ENCODE peak calls at places on chromosomes 4 and X, in four cellular contexts. One of them, this sample, is unnamed.

GRCh38 chr4:64721106-64721505 is 311.9 kb upstream of the TECRL start:
- DNase-seq in aorta: no peak
- DNase-seq in fibroblast of lung: no peak
- DNase-seq in lung: no peak
- DNase-seq in this sample: no peak

GRCh38 chr4:128958194-128958593 is 135.1 kb downstream of the SCLT1 start:
- DNase-seq in aorta: no peak
- DNase-seq in lung: no peak
- DNase-seq in fibroblast of lung: peak; percentile 22
- DNase-seq in this sample: no peak

GRCh38 chr4:154741131-154741530 is 2.7 kb upstream of the LRAT start:
- DNase-seq in aorta: no peak
- DNase-seq in fibroblast of lung: no peak
- DNase-seq in lung: no peak
- DNase-seq in this sample: no peak

GRCh38 chrX:66014084-66014483 is 25.8 kb downstream of the VSIG4 start:
- DNase-seq in fibroblast of lung: no peak
- DNase-seq in aorta: no peak
- DNase-seq in lung: no peak
- DNase-seq in this sample: no peak

GRCh38 chr4:113732923-113733527 is 28.5 kb downstream of the CAMK2D start:
- DNase-seq in fibroblast of lung: no peak
- DNase-seq in lung: no peak
- DNase-seq in aorta: no peak
- DNase-seq in this sample: no peak

GRCh38 chrX:150364347-150365050 is 1.4 kb downstream of the MAMLD1 start:
- DNase-seq in fibroblast of lung: peak; percentile 9
- DNase-seq in lung: peak; percentile 29
- DNase-seq in aorta: peak; percentile 52
- DNase-seq in this sample: no peak

GRCh38 chr4:176902710-176903323 is 110.1 kb upstream of the VEGFC start:
- DNase-seq in aorta: no peak
- DNase-seq in fibroblast of lung: peak; percentile 85
- DNase-seq in lung: no peak
- DNase-seq in this sample: no peak

GRCh38 chr4:85420831-85421230 is 54.1 kb upstream of the ARHGAP24 start:
- DNase-seq in lung: no peak
- DNase-seq in aorta: no peak
- DNase-seq in fibroblast of lung: no peak
- DNase-seq in this sample: no peak

GRCh38 chrX:69153060-69153730 is 12.1 kb downstream of the PJA1 start:
- DNase-seq in lung: no peak
- DNase-seq in fibroblast of lung: peak; percentile 70
- DNase-seq in aorta: peak; percentile 56
- DNase-seq in this sample: no peak

GRCh38 chrX:154477891-154478477 is 1.1 kb downstream of the LAGE3 start:
- DNase-seq in aorta: peak; percentile 51
- DNase-seq in fibroblast of lung: no peak
- DNase-seq in lung: no peak
- DNase-seq in this sample: no peak
- H3K4me1 ChIP-seq in aorta: no peaks in the 10 kb centered on the region
- H3K4me1 ChIP-seq in fibroblast of lung: no peaks in the 10 kb centered on the region
- H3K4me1 ChIP-seq in lung: no peaks in the 10 kb centered on the region
- H3K4me1 ChIP-seq in this sample: peaks cover 13% of the 10 kb centered on the region

GRCh38 chrX:40148189-40148438 is 50.4 kb upstream of the BCOR start:
- DNase-seq in aorta: no peak
- DNase-seq in fibroblast of lung: no peak
- DNase-seq in lung: no peak
- DNase-seq in this sample: no peak

GRCh38 chrX:40148439-40149285 is 50.9 kb upstream of the BCOR start:
- DNase-seq in aorta: no peak
- DNase-seq in lung: no peak
- DNase-seq in fibroblast of lung: no peak
- DNase-seq in this sample: no peak

GRCh38 chrX:40145670-40146470 is 48.1 kb upstream of the BCOR start:
- DNase-seq in lung: no peak
- DNase-seq in aorta: no peak
- DNase-seq in fibroblast of lung: no peak
- DNase-seq in this sample: no peak

GRCh38 chrX:40146471-40147398 is 49.0 kb upstream of the BCOR start:
- DNase-seq in lung: no peak
- DNase-seq in fibroblast of lung: no peak
- DNase-seq in aorta: peak; percentile 65
- DNase-seq in this sample: peak; percentile 36

DNA sequence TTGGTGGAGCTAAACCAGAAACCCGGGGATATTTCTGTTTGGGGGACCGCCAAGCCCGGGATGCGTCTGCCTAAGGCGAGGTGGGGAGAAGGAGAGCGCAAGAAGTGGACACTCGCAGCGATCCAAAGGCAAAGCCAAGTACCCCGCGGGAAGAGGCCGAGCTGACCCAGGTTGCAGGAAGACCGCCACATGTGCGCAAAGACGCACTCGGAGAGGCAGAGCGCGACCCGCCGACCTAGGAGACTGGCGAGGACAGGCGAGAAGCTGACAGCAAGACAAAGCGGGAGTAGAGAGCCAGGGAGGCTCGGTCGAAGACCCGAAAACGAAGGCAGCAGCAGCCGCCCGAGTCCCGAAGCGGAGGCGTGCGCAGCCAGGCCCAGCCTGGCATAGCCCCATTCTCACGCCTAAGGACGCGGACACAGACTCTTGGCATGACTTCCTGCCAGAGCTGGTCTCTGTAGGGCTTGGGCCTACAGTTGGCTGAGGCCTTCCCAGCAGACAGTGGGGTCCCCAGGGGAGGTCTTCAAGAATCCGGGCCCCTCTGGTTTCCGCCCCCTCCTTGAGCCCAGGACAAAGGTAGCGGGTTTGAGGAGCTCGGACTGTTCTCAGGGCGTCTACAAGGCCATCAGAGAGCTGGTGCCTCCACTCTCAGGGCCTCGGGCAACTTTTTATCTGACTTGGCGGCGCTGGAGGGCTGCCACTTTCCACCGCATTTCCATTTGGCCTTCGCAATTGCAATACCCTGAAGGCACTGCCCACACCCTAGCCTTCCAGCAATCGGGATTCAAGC is 49.8 kb upstream of the BCOR start:
- DNase-seq in fibroblast of lung: no peak
- DNase-seq in aorta: no peak
- DNase-seq in lung: no peak
- DNase-seq in this sample: no peak
- H3K4me1 ChIP-seq in fibroblast of lung: no peaks in the 10 kb centered on the region
- H3K4me1 ChIP-seq in aorta: no peaks in the 10 kb centered on the region
- H3K4me1 ChIP-seq in lung: peaks cover 9% of the 10 kb centered on the region
- H3K4me1 ChIP-seq in this sample: no peaks in the 10 kb centered on the region

GRCh38 chr4:6271701-6272465 is 2.2 kb downstream of the WFS1 start:
- DNase-seq in lung: peak; percentile 82
- DNase-seq in fibroblast of lung: no peak
- DNase-seq in aorta: no peak
- DNase-seq in this sample: no peak
- H3K4me1 ChIP-seq in lung: peaks cover 44% of the 10 kb centered on the region
- H3K4me1 ChIP-seq in fibroblast of lung: peaks cover 34% of the 10 kb centered on the region
- H3K4me1 ChIP-seq in aorta: no peaks in the 10 kb centered on the region
- H3K4me1 ChIP-seq in this sample: peaks cover 5% of the 10 kb centered on the region

GRCh38 chrX:112888916-112889315 is 48.3 kb upstream of the AMOT start:
- DNase-seq in lung: no peak
- DNase-seq in fibroblast of lung: no peak
- DNase-seq in aorta: no peak
- DNase-seq in this sample: no peak

DNA sequence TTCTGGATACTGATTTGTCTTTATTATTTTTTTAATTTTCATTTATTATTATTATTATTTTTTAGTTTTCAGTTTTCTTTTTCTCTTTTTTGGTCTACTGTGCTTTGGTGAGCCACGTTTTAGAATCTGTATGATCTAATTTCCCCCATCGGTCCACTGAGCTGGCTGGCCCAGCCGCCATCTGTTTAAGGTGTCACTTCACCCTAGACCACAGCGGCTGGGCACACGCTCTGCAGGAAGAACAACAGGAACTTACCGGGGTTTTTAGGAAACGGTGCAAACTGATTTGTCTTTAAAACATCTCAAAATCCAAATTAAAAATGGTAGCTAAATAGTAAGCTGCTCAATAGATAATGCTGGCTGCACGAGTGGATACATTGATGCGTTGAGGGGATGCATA is 48.8 kb upstream of the AMOT start:
- DNase-seq in fibroblast of lung: no peak
- DNase-seq in lung: no peak
- DNase-seq in aorta: no peak
- DNase-seq in this sample: no peak
- H3K4me1 ChIP-seq in fibroblast of lung: no peaks in the 10 kb centered on the region
- H3K4me1 ChIP-seq in lung: no peaks in the 10 kb centered on the region
- H3K4me1 ChIP-seq in aorta: no peaks in the 10 kb centered on the region
- H3K4me1 ChIP-seq in this sample: no peaks in the 10 kb centered on the region

GRCh38 chrX:53263597-53264094 is 17.7 kb downstream of the IQSEC2 start:
- DNase-seq in lung: no peak
- DNase-seq in aorta: no peak
- DNase-seq in fibroblast of lung: peak; percentile 13
- DNase-seq in this sample: no peak

GRCh38 chrX:53266914-53267313 is 14.5 kb downstream of the IQSEC2 start:
- DNase-seq in aorta: no peak
- DNase-seq in fibroblast of lung: no peak
- DNase-seq in lung: no peak
- DNase-seq in this sample: no peak

GRCh38 chrX:53268173-53268572 is 13.2 kb downstream of the IQSEC2 start:
- DNase-seq in lung: no peak
- DNase-seq in fibroblast of lung: peak; percentile 12
- DNase-seq in aorta: no peak
- DNase-seq in this sample: no peak

GRCh38 chrX:53265771-53266170 is 15.6 kb downstream of the IQSEC2 start:
- DNase-seq in fibroblast of lung: peak; percentile 71
- DNase-seq in aorta: no peak
- DNase-seq in lung: no peak
- DNase-seq in this sample: no peak

GRCh38 chrX:53266175-53266574 is 15.2 kb downstream of the IQSEC2 start:
- DNase-seq in fibroblast of lung: no peak
- DNase-seq in lung: no peak
- DNase-seq in aorta: no peak
- DNase-seq in this sample: no peak
- H3K4me1 ChIP-seq in fibroblast of lung: peaks cover 22% of the 10 kb centered on the region
- H3K4me1 ChIP-seq in lung: no peaks in the 10 kb centered on the region
- H3K4me1 ChIP-seq in aorta: no peaks in the 10 kb centered on the region
- H3K4me1 ChIP-seq in this sample: peaks cover 16% of the 10 kb centered on the region

DNA sequence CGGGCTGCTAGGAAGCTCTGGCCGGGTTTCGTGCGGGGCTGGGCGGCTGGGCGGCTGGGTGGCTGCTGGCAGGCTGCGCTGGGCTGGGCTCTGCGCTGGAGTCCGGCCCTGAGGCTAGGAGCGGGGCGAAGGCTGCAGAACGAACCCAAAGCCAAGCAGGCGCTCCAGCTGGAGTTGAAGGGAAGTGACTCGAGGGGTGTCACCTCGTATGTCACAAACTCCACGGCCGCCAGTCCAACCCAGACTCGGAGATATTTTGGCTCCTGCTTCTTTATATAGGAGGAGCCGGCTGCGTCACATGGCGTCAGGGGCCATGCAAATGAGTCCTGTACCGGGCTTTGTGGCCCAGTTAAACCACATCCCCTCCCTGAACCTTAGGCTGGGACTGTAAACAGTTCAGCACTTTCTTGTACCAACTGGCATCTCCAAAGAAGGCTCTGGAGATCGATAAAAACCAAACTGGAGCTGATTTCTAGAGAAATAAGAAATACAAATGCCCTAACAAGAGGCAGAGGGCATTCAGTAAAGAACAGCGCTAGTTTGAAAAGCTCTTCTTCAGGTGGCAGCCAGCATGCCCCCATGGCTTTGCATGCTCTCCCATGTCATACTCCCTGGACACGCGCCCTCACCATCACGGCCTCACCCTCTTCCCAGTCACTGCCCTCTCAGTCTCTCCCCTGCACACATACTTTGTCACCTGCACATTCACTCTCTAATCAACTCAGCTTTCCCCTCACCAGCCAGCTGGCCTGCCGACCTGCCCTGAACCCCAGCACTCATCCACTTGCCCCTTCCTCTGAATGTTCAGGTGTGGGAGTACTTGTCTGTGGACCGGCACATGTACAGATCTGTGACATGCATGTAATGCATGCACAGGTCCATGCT is 58.5 kb downstream of the TSC22D3 start:
- DNase-seq in lung: peak; percentile 92
- DNase-seq in fibroblast of lung: peak; percentile 91
- DNase-seq in aorta: peak; percentile 93
- DNase-seq in this sample: peak; percentile 78
- H3K4me1 ChIP-seq in lung: peaks cover 11% of the 10 kb centered on the region
- H3K4me1 ChIP-seq in fibroblast of lung: no peaks in the 10 kb centered on the region
- H3K4me1 ChIP-seq in aorta: no peaks in the 10 kb centered on the region
- H3K4me1 ChIP-seq in this sample: peaks cover 44% of the 10 kb centered on the region

GRCh38 chr4:159297088-159297487 is 194.2 kb downstream of the RAPGEF2 start:
- DNase-seq in fibroblast of lung: peak; percentile 33
- DNase-seq in aorta: no peak
- DNase-seq in lung: no peak
- DNase-seq in this sample: no peak
- H3K4me1 ChIP-seq in fibroblast of lung: peaks cover 19% of the 10 kb centered on the region
- H3K4me1 ChIP-seq in aorta: no peaks in the 10 kb centered on the region
- H3K4me1 ChIP-seq in lung: peaks cover 2% of the 10 kb centered on the region
- H3K4me1 ChIP-seq in this sample: no peaks in the 10 kb centered on the region